ENCODE peak calls at places on chromosome 3, in five cellular contexts. V is AG04450, R is brain microvascular endothelial cell, Z is PC-9, S is BE2C. E is an unnamed sample.

GRCh38 chr3:10291139-10291500 is 1.6 kb downstream of the GHRL start:
- DNase-seq in V (no peak), S (no peak), R (no peak), Z (no peak), E (no peak)

GRCh38 chr3:141542989-141543388 is 56.2 kb downstream of the RASA2 start:
- DNase-seq in Z (no peak), S (no peak), R (no peak), V (no peak), E (no peak)

GRCh38 chr3:46361408-46362283 is 7.7 kb downstream of the CCR2 start:
- DNase-seq in R (no peak), Z (peak), V (no peak), S (no peak), E (no peak)

GRCh38 chr3:168025076-168025475 is 70.6 kb downstream of the GOLIM4 start:
- DNase-seq in Z (no peak), V (no peak), R (no peak), S (no peak), E (peak)

GRCh38 chr3:99240700-99241099 is 339.2 kb upstream of the DCBLD2 start:
- DNase-seq in S (no peak), Z (no peak), R (peak), V (no peak), E (no peak)

GRCh38 chr3:162525791-162526190 is 1029.2 kb downstream of the OTOL1 start:
- DNase-seq in R (no peak), S (no peak), V (no peak), Z (no peak), E (no peak)

GRCh38 chr3:187999821-188000220 is 154.1 kb upstream of the LPP start:
- DNase-seq in Z (no peak), V (no peak), R (no peak), S (no peak), E (no peak)

GRCh38 chr3:69092030-69092513 is 7.3 kb downstream of the ARL6IP5 start:
- DNase-seq in R (no peak), S (no peak), Z (no peak), V (no peak), E (no peak)

GRCh38 chr3:140834266-140835037 is 107.2 kb upstream of the SLC25A36 start:
- DNase-seq in S (no peak), Z (no peak), V (no peak), R (peak), E (peak)

GRCh38 chr3:142929109-142929508 is 34.4 kb downstream of the PAQR9 start:
- DNase-seq in Z (peak), V (no peak), R (peak), S (peak), E (no peak)

GRCh38 chr3:183537295-183537730 is 18.2 kb downstream of the KLHL6 start:
- DNase-seq in V (no peak), R (peak), Z (no peak), S (no peak), E (peak)

GRCh38 chr3:139198186-139198585 is 145.6 kb upstream of the MRPS22 start:
- DNase-seq in R (no peak), S (no peak), V (no peak), Z (no peak), E (no peak)

GRCh38 chr3:62019906-62020305 is 353.4 kb downstream of the FEZF2 start:
- DNase-seq in S (no peak), V (no peak), Z (no peak), R (no peak), E (no peak)

GRCh38 chr3:39644176-39644575 is 165.2 kb upstream of the MYRIP start:
- DNase-seq in R (peak), S (no peak), Z (no peak), V (peak), E (peak)

GRCh38 chr3:18295171-18295920 is 129.8 kb downstream of the SATB1 start:
- DNase-seq in Z (peak), V (no peak), R (peak), S (peak), E (peak)

GRCh38 chr3:11480663-11481298 is 162.9 kb downstream of the VGLL4 start:
- DNase-seq in Z (no peak), V (no peak), R (no peak), S (no peak), E (no peak)

GRCh38 chr3:175606650-175607318 is 747.6 kb downstream of the NAALADL2 start:
- DNase-seq in Z (no peak), S (no peak), V (no peak), R (no peak), E (no peak)

GRCh38 chr3:153061938-153062528 is 100.0 kb upstream of the RAP2B start:
- DNase-seq in R (no peak), S (no peak), Z (no peak), V (no peak), E (no peak)

GRCh38 chr3:148880681-148881080 is 15.6 kb downstream of the CPA3 start:
- DNase-seq in V (no peak), Z (no peak), S (peak), R (no peak), E (no peak)

GRCh38 chr3:38107911-38108648 is 28.8 kb downstream of the ACAA1 start:
- DNase-seq in S (no peak), V (no peak), R (no peak), Z (no peak), E (no peak)

GRCh38 chr3:155528579-155528978 is 216.3 kb downstream of the PLCH1 start:
- DNase-seq in S (no peak), V (no peak), R (no peak), Z (no peak), E (no peak)

GRCh38 chr3:52532838-52533622 is 627 bp downstream of the NT5DC2 start:
- DNase-seq in V (no peak), R (no peak), S (no peak), Z (peak), E (no peak)

GRCh38 chr3:132006605-132007204 is 28.1 kb downstream of the CPNE4 start:
- DNase-seq in V (no peak), Z (peak), R (peak), S (peak), E (no peak)

GRCh38 chr3:22923686-22924085 is 279.4 kb upstream of the UBE2E2 start:
- DNase-seq in V (no peak), S (no peak), R (no peak), Z (no peak), E (no peak)

GRCh38 chr3:13060341-13060910 is 12.8 kb downstream of the IQSEC1 start:
- DNase-seq in R (no peak), V (no peak), S (no peak), Z (no peak), E (no peak)

GRCh38 chr3:188956839-188957489 is 214.8 kb upstream of the TPRG1 start:
- DNase-seq in R (peak), V (no peak), Z (peak), S (no peak), E (peak)

GRCh38 chr3:25151497-25151896 is 276.6 kb upstream of the RARB start:
- DNase-seq in V (no peak), R (peak), S (no peak), Z (no peak), E (no peak)

GRCh38 chr3:196677353-196677752 is 34.7 kb downstream of the CEP19 start:
- DNase-seq in S (no peak), R (no peak), Z (no peak), V (no peak), E (no peak)

GRCh38 chr3:195906865-195907729 is 1.3 kb downstream of the TNK2 start:
- DNase-seq in S (peak), Z (peak), V (no peak), R (no peak), E (no peak)

GRCh38 chr3:27344192-27344591 is 25.0 kb downstream of the NEK10 start:
- DNase-seq in V (no peak), S (no peak), Z (no peak), R (no peak), E (no peak)

GRCh38 chr3:151265166-151265565 is 13.2 kb downstream of the P2RY14 start:
- DNase-seq in R (no peak), Z (no peak), V (no peak), S (no peak), E (no peak)

GRCh38 chr3:63609834-63610233 is 42.6 kb upstream of the SNTN start:
- DNase-seq in S (no peak), Z (no peak), R (no peak), V (no peak), E (no peak)

GRCh38 chr3:59653405-59654119 is 603.7 kb upstream of the CFAP20DC start:
- DNase-seq in V (no peak), R (no peak), Z (no peak), S (no peak), E (no peak)
- H3K4me3 ChIP-seq in V (no peak), R (no peak), Z (no peak), S (no peak), E (no peak)

GRCh38 chr3:157113832-157114505 is 46.0 kb downstream of the CCNL1 start:
- DNase-seq in V (no peak), S (no peak), R (no peak), Z (no peak), E (no peak)
- TF ChIP-seq CTCF in V (no peak), S (peak), R (peak), Z (peak), E (no peak)

GRCh38 chr3:66483006-66483928 is 17.6 kb downstream of the LRIG1 start:
- DNase-seq in R (peak), S (no peak), Z (no peak), V (no peak), E (no peak)
- H3K4me3 ChIP-seq in R (no peak), S (no peak), Z (no peak), V (no peak), E (no peak)

GRCh38 chr3:48226959-48227358 is 3.7 kb downstream of the CAMP start:
- DNase-seq in S (no peak), R (no peak), Z (no peak), V (no peak), E (no peak)

GRCh38 chr3:48220746-48221145 is 2.5 kb upstream of the CAMP start:
- DNase-seq in S (no peak), R (no peak), Z (no peak), V (no peak), E (no peak)

GRCh38 chr3:48222616-48223513 is at the start of gene CAMP:
- DNase-seq in Z (peak), R (no peak), S (peak), V (no peak), E (peak)

GRCh38 chr3:48225587-48225986 is 2.3 kb downstream of the CAMP start:
- DNase-seq in R (no peak), S (no peak), Z (no peak), V (no peak), E (no peak)
- TF ChIP-seq CTCF in R (no peak), S (no peak), Z (no peak), V (no peak), E (no peak)

GRCh38 chr3:123800352-123800682 is 83.8 kb downstream of the MYLK start:
- DNase-seq in Z (no peak), V (no peak), S (no peak), R (no peak), E (no peak)
- H3K4me3 ChIP-seq in Z (no peak), V (no peak), S (no peak), R (no peak), E (no peak)

DNA sequence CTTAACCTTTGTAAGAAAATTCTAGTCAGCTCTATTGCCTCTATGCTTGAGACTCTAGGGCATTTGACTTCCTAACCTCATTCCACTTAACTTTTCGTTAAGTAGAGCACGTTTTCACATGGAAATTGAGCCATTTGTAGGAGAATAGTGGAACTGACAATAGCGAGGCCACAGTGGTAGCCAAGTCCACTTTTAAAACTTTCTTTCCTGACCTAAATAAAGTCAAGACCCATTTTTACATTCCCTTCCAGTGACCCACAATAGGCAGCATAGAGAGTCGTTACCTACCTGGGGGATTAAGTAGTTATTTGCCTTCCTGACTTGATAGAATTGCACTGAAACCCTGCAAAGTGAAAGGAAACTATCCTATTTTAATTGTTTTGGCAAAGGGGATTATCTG is 386.0 kb upstream of the NECTIN3 start:
- DNase-seq in S (no peak), V (no peak), Z (no peak), R (no peak), E (no peak)
- TF ChIP-seq CTCF in S (no peak), V (no peak), Z (no peak), R (no peak), E (no peak)

DNA sequence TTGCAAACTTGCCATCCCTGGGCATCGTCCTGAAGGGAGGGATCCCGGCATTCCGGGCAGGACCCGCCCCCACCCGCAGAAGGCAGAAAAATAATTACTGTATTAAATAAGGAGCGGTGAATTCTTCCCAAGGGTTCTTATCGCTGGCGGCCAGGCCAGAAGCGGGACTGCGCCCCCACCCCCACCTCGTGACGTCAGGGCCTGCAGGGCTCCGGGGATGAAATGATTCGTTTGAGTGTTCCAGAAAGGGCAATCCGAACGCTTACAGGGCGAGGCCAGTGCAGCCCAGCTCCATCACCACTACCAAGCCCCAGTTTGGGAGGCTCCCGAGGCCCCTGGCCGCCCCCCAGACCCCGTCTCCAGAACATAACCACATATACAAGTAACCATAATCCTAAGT is 8.6 kb downstream of the SOX2 start:
- DNase-seq in Z (no peak), V (no peak), R (no peak), S (no peak), E (no peak)
- H3K4me3 ChIP-seq in Z (no peak), V (no peak), R (no peak), S (no peak), E (no peak)